ENCODE peak calls at places on chromosomes 12 and 14, in eight cellular contexts. One of them, this sample, is unnamed.

GRCh38 chr12:46179693-46180452 is 89.0 kb downstream of the SLC38A1 start:
- DNase-seq in GM12865: peak
- DNase-seq in kidney glomerular epithelial cell: no peak
- DNase-seq in EH: no peak
- DNase-seq in substantia nigra: no peak
- DNase-seq in T-helper 2 cell: no peak
- DNase-seq in endothelial cell: no peak
- DNase-seq in stimulated activated CD4-positive, alpha-beta T cell treated with anti-CD3 and anti-CD28 coated beads, TNF-alpha, amount 100 ng/mL, for 24 hours: no peak
- DNase-seq in this sample: no peak

GRCh38 chr12:80041691-80042090 is 57.6 kb upstream of the OTOGL start:
- DNase-seq in GM12865: no peak
- DNase-seq in kidney glomerular epithelial cell: peak
- DNase-seq in EH: peak
- DNase-seq in substantia nigra: no peak
- DNase-seq in T-helper 2 cell: no peak
- DNase-seq in endothelial cell: no peak
- DNase-seq in stimulated activated CD4-positive, alpha-beta T cell treated with anti-CD3 and anti-CD28 coated beads, TNF-alpha, amount 100 ng/mL, for 24 hours: no peak
- DNase-seq in this sample: no peak

GRCh38 chr14:76902591-76902990 is 76.4 kb downstream of the LRRC74A start:
- DNase-seq in GM12865: no peak
- DNase-seq in kidney glomerular epithelial cell: no peak
- DNase-seq in EH: peak
- DNase-seq in substantia nigra: no peak
- DNase-seq in T-helper 2 cell: no peak
- DNase-seq in endothelial cell: no peak
- DNase-seq in stimulated activated CD4-positive, alpha-beta T cell treated with anti-CD3 and anti-CD28 coated beads, TNF-alpha, amount 100 ng/mL, for 24 hours: no peak
- DNase-seq in this sample: no peak

GRCh38 chr12:21471294-21471693 is 30.1 kb downstream of the RECQL start:
- DNase-seq in GM12865: no peak
- DNase-seq in kidney glomerular epithelial cell: no peak
- DNase-seq in EH: no peak
- DNase-seq in substantia nigra: no peak
- DNase-seq in T-helper 2 cell: no peak
- DNase-seq in endothelial cell: no peak
- DNase-seq in stimulated activated CD4-positive, alpha-beta T cell treated with anti-CD3 and anti-CD28 coated beads, TNF-alpha, amount 100 ng/mL, for 24 hours: no peak
- DNase-seq in this sample: no peak

GRCh38 chr12:123998960-123999359 is 25.9 kb downstream of the ZNF664 start:
- DNase-seq in GM12865: no peak
- DNase-seq in kidney glomerular epithelial cell: no peak
- DNase-seq in EH: peak
- DNase-seq in substantia nigra: no peak
- DNase-seq in T-helper 2 cell: no peak
- DNase-seq in endothelial cell: no peak
- DNase-seq in stimulated activated CD4-positive, alpha-beta T cell treated with anti-CD3 and anti-CD28 coated beads, TNF-alpha, amount 100 ng/mL, for 24 hours: no peak
- DNase-seq in this sample: no peak

GRCh38 chr14:97878727-97879126 is 1081.5 kb downstream of the VRK1 start:
- DNase-seq in GM12865: no peak
- DNase-seq in kidney glomerular epithelial cell: no peak
- DNase-seq in EH: no peak
- DNase-seq in substantia nigra: no peak
- DNase-seq in T-helper 2 cell: no peak
- DNase-seq in endothelial cell: no peak
- DNase-seq in stimulated activated CD4-positive, alpha-beta T cell treated with anti-CD3 and anti-CD28 coated beads, TNF-alpha, amount 100 ng/mL, for 24 hours: no peak
- DNase-seq in this sample: no peak

GRCh38 chr12:81296556-81297305 is 218.9 kb downstream of the ACSS3 start:
- DNase-seq in GM12865: no peak
- DNase-seq in kidney glomerular epithelial cell: no peak
- DNase-seq in EH: peak
- DNase-seq in substantia nigra: no peak
- DNase-seq in T-helper 2 cell: no peak
- DNase-seq in endothelial cell: no peak
- DNase-seq in stimulated activated CD4-positive, alpha-beta T cell treated with anti-CD3 and anti-CD28 coated beads, TNF-alpha, amount 100 ng/mL, for 24 hours: no peak
- DNase-seq in this sample: no peak

GRCh38 chr12:6466184-6466573 is 4.3 kb downstream of the VAMP1 start:
- DNase-seq in GM12865: no peak
- DNase-seq in kidney glomerular epithelial cell: no peak
- DNase-seq in EH: no peak
- DNase-seq in substantia nigra: no peak
- DNase-seq in T-helper 2 cell: no peak
- DNase-seq in endothelial cell: no peak
- DNase-seq in stimulated activated CD4-positive, alpha-beta T cell treated with anti-CD3 and anti-CD28 coated beads, TNF-alpha, amount 100 ng/mL, for 24 hours: no peak
- DNase-seq in this sample: no peak

GRCh38 chr12:56029666-56030293 is 8.9 kb downstream of the IKZF4 start:
- DNase-seq in GM12865: peak
- DNase-seq in kidney glomerular epithelial cell: peak
- DNase-seq in EH: peak
- DNase-seq in substantia nigra: no peak
- DNase-seq in T-helper 2 cell: peak
- DNase-seq in endothelial cell: peak
- DNase-seq in stimulated activated CD4-positive, alpha-beta T cell treated with anti-CD3 and anti-CD28 coated beads, TNF-alpha, amount 100 ng/mL, for 24 hours: no peak
- DNase-seq in this sample: no peak

GRCh38 chr12:90908465-90908864 is 46.5 kb downstream of the CCER1 start:
- DNase-seq in GM12865: no peak
- DNase-seq in kidney glomerular epithelial cell: peak
- DNase-seq in EH: peak
- DNase-seq in substantia nigra: no peak
- DNase-seq in T-helper 2 cell: no peak
- DNase-seq in endothelial cell: no peak
- DNase-seq in stimulated activated CD4-positive, alpha-beta T cell treated with anti-CD3 and anti-CD28 coated beads, TNF-alpha, amount 100 ng/mL, for 24 hours: no peak
- DNase-seq in this sample: no peak

GRCh38 chr14:50038398-50039119 is 77.8 kb downstream of the VCPKMT start:
- DNase-seq in GM12865: peak
- DNase-seq in kidney glomerular epithelial cell: peak
- DNase-seq in EH: peak
- DNase-seq in substantia nigra: no peak
- DNase-seq in T-helper 2 cell: no peak
- DNase-seq in endothelial cell: no peak
- DNase-seq in stimulated activated CD4-positive, alpha-beta T cell treated with anti-CD3 and anti-CD28 coated beads, TNF-alpha, amount 100 ng/mL, for 24 hours: peak
- DNase-seq in this sample: no peak

GRCh38 chr12:122079038-122079531 is 529 bp downstream of the MLXIP start:
- DNase-seq in GM12865: peak
- DNase-seq in kidney glomerular epithelial cell: no peak
- DNase-seq in EH: no peak
- DNase-seq in substantia nigra: no peak
- DNase-seq in T-helper 2 cell: no peak
- DNase-seq in endothelial cell: peak
- DNase-seq in stimulated activated CD4-positive, alpha-beta T cell treated with anti-CD3 and anti-CD28 coated beads, TNF-alpha, amount 100 ng/mL, for 24 hours: no peak
- DNase-seq in this sample: no peak

GRCh38 chr14:92563359-92563758 is 49.8 kb downstream of the RIN3 start:
- DNase-seq in GM12865: peak
- DNase-seq in kidney glomerular epithelial cell: no peak
- DNase-seq in EH: peak
- DNase-seq in substantia nigra: no peak
- DNase-seq in T-helper 2 cell: no peak
- DNase-seq in endothelial cell: no peak
- DNase-seq in stimulated activated CD4-positive, alpha-beta T cell treated with anti-CD3 and anti-CD28 coated beads, TNF-alpha, amount 100 ng/mL, for 24 hours: no peak
- DNase-seq in this sample: no peak

This sample was measured in nucleus accumbens.